ENCODE peak calls at places on chromosome 12, in five cellular contexts. N, U, Y, Z and G are unnamed samples.
A peak's percentile ranks its signal among the peaks of the same experiment; 100 is the strongest.

GRCh38 chr12:3727877-3728632 is 24.9 kb downstream of the CRACR2A start:
- DNase-seq in N (no peak), U (no peak), Y (no peak), Z (no peak), G (peak; percentile 92)

GRCh38 chr12:68565391-68565903 is 45.3 kb upstream of the RAP1B start:
- DNase-seq in N (no peak), U (peak; percentile 86), Y (no peak), Z (peak; percentile 84), G (peak; percentile 70)

GRCh38 chr12:125356111-125356510 is 290.9 kb downstream of the AACS start:
- DNase-seq in N (no peak), U (no peak), Y (no peak), Z (no peak), G (no peak)

GRCh38 chr12:87828384-87828973 is 200.7 kb downstream of the C12orf50 start:
- DNase-seq in N (no peak), U (no peak), Y (no peak), Z (no peak), G (no peak)

GRCh38 chr12:122080149-122081107 is 1.9 kb downstream of the MLXIP start:
- DNase-seq in N (peak; percentile 56), U (peak; percentile 87), Y (peak; percentile 56), Z (no peak), G (peak; percentile 75)

GRCh38 chr12:65232490-65233077 is 45.9 kb upstream of the MSRB3 start:
- DNase-seq in N (no peak), U (peak; percentile 3), Y (peak; percentile 76), Z (no peak), G (no peak)

GRCh38 chr12:52152905-52153317 is 38.9 kb downstream of the KRT80 start:
- DNase-seq in N (no peak), U (no peak), Y (no peak), Z (no peak), G (no peak)

GRCh38 chr12:88029093-88029665 is at the start of gene C12orf50:
- DNase-seq in N (no peak), U (no peak), Y (no peak), Z (no peak), G (no peak)

GRCh38 chr12:110100315-110100970 is 23.7 kb upstream of the IFT81 start:
- DNase-seq in N (no peak), U (peak; percentile 62), Y (peak; percentile 93), Z (no peak), G (no peak)

GRCh38 chr12:88371416-88372183 is 208.7 kb downstream of the KITLG start:
- DNase-seq in N (no peak), U (peak; percentile 84), Y (peak; percentile 10), Z (no peak), G (peak; percentile 76)

GRCh38 chr12:64678835-64679234 is 68.5 kb downstream of the RASSF3 start:
- DNase-seq in N (no peak), U (no peak), Y (no peak), Z (no peak), G (no peak)

GRCh38 chr12:52561880-52562449 is 9.0 kb upstream of the KRT71 start:
- DNase-seq in N (no peak), U (no peak), Y (no peak), Z (no peak), G (no peak)

GRCh38 chr12:57473886-57474285 is 5.8 kb downstream of the ARHGAP9 start:
- DNase-seq in N (no peak), U (no peak), Y (no peak), Z (no peak), G (no peak)

GRCh38 chr12:72699362-72699761 is 427.2 kb downstream of the TRHDE start:
- DNase-seq in N (no peak), U (no peak), Y (no peak), Z (no peak), G (no peak)

GRCh38 chr12:58412466-58412865 is 471.1 kb downstream of the ATP23 start:
- DNase-seq in N (no peak), U (no peak), Y (no peak), Z (no peak), G (no peak)

GRCh38 chr12:73266206-73266605 is 994.0 kb downstream of the TRHDE start:
- DNase-seq in N (no peak), U (no peak), Y (no peak), Z (no peak), G (no peak)

GRCh38 chr12:40692617-40693502 is 621 bp downstream of the CNTN1 start:
- DNase-seq in N (no peak), U (no peak), Y (no peak), Z (no peak), G (no peak)

GRCh38 chr12:67798763-67799162 is 150.2 kb downstream of the DYRK2 start:
- DNase-seq in N (no peak), U (no peak), Y (no peak), Z (no peak), G (no peak)

GRCh38 chr12:62783881-62784280 is 151.1 kb downstream of the PPM1H start:
- DNase-seq in N (no peak), U (no peak), Y (no peak), Z (no peak), G (no peak)

GRCh38 chr12:118773956-118774723 is 207.2 kb upstream of the SRRM4 start:
- DNase-seq in N (no peak), U (no peak), Y (no peak), Z (no peak), G (no peak)

GRCh38 chr12:124759841-124760508 is 103.7 kb downstream of the SCARB1 start:
- DNase-seq in N (no peak), U (no peak), Y (peak; percentile 83), Z (no peak), G (no peak)

GRCh38 chr12:98188649-98189048 is 326.7 kb upstream of the TMPO start:
- DNase-seq in N (no peak), U (no peak), Y (peak; percentile 41), Z (no peak), G (no peak)

DNA sequence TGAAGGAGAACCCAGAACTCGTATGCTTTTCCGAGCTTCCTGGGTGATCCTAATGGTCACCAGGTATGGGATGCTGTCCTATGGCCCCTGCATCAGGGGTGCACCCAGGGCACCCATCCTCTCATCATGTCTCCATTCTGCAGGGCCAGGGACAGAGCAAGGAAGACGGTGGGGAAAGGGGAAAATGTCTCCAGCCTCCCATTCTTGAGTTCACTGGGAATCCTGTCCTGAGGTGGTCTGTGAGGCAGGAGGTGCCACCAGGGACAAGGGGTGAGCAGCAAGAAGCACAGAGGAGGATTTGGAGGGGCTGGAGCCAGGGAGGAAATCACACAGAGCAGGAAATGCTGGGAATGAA is 14.9 kb upstream of the SLC6A12 start:
- DNase-seq in N (no peak), U (no peak), Y (no peak), Z (no peak), G (no peak)
- H3K4me3 ChIP-seq in N (no peak overlapping the region), U (no peak overlapping the region), Y (no peak overlapping the region), Z (no peak overlapping the region), G (no peak overlapping the region)

DNA sequence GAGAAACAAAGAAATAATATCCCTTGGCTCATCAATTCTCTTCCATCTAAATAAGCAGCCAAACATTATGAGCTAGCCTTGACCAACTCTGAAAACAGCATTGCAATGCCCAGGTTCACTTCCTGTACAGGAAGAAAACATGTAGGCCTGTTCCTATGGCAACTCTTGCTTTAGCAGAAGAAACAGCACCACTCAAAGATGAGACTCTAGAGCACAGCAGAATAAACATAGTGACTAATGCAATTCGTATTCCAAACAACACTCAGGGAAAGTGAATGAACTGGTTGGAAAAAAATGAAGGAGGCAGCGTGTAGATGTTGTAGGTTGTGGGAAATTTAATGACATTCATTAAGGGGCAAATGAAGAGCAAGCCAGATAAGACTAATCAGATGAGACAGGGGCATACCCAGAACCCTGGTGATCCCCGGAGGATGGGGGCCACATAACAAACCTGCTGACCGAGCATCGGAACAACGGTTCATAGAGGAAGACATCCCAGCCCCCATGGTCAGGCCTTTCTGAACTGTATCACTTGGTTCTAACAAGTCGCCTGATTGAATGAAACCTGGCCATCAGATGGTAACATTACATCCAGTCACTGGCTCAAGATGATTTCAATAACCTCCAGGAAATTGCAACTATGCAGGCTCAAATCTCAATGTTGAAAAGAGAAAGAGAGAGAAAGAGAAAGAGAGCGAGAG is 9.0 kb downstream of the ARHGDIB start:
- DNase-seq in N (no peak), U (peak; percentile 85), Y (peak; percentile 76), Z (peak; percentile 95), G (peak; percentile 87)
- H3K4me3 ChIP-seq in N (no peak overlapping the region), U (no peak overlapping the region), Y (no peak overlapping the region), Z (no peak overlapping the region), G (no peak overlapping the region)

DNA sequence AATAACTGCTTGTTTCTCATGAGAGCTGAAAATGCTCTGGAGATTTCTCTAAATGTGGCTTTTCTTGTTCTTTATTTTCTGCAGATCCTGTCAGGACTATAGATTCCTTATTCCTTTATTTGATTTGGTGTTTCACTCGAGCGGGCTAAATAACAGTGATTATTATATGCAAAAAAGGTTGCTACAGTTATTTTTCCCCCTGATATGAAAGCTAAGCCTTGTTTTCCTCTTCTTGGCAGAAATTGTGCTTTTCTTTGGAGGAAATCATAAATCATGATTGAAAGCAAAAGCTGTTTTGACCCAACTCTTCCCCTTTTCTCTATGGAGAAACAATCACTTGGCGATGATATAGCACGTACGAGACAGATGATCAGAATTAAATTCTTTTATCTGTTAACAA is 31.3 kb downstream of the PPFIBP1 start:
- DNase-seq in N (no peak), U (no peak), Y (no peak), Z (no peak), G (no peak)
- H3K4me3 ChIP-seq in N (peak overlapping the region; percentile 30), U (peak overlapping the region; percentile 28), Y (no peak overlapping the region), Z (no peak overlapping the region), G (peak overlapping the region; percentile 16)

DNA sequence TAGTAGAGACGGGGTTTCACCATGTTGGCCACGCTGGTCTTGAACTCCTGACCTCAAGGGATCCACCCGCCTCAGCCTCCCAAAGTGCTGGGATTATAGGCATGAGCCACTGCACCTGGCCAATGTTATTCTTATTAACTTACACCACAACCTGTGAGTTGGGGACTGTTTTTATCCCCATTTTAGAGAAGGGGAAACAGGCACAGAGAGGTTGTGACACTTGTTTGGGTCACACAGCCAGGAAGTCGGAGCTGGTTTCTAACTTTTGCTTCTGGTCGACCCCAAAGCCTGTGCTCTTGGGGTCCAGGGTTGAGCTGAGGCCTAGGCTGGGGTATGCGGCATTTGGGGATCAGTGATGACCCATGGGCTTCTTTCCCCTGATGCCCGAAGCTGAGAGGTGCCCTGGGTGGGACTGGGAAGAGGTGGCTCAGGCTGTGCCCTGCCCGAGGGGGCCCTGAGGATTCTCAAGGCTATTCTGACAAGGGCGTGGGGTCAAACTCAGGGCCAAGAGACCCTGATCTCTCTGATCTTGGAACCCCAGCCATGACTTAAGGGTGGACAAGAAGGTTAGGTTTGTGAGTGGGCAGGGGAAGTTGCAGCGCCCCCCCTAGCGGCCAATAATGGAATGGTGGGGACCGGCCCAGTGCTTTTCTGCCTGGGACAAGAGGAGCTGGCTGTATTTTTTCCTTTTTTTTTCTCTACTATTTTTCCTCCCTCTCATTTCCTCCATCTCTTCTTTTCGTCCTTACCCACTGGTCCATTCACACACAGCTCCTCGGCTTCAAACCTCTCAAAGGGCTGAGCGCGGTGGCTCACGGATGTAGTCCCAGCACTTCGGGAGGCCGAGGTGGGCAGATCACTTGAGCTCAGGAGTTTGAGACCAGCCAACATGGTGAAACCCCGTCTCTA is 3.0 kb downstream of the SDSL start:
- DNase-seq in N (no peak), U (peak; percentile 45), Y (peak; percentile 73), Z (no peak), G (no peak)
- H3K4me3 ChIP-seq in N (no peak overlapping the region), U (no peak overlapping the region), Y (no peak overlapping the region), Z (no peak overlapping the region), G (no peak overlapping the region)

GRCh38 chr12:81809829-81810595 is 50.9 kb upstream of the PPFIA2 start:
- DNase-seq in N (no peak), U (no peak), Y (peak; percentile 59), Z (no peak), G (no peak)
- H3K4me3 ChIP-seq in N (peak overlapping the region; percentile 17), U (no peak overlapping the region), Y (no peak overlapping the region), Z (no peak overlapping the region), G (no peak overlapping the region)

GRCh38 chr12:108430926-108431325 is 84.2 kb upstream of the FICD start:
- DNase-seq in N (no peak), U (no peak), Y (no peak), Z (no peak), G (no peak)
- H3K4me3 ChIP-seq in N (no peak overlapping the region), U (no peak overlapping the region), Y (no peak overlapping the region), Z (no peak overlapping the region), G (no peak overlapping the region)